ENCODE peak calls at places on chromosomes 16 and 17, in five cellular contexts. X is GM12878, B is HEK293T, L is H1, P is HepG2. Y is an unnamed sample.
A peak's percentile ranks its signal among the peaks of the same experiment; 100 is the strongest.

GRCh38 chr16:6165330-6165984 is 1067.9 kb upstream of the EEF2KMT start:
- DNase-seq in X (no peak), B (no peak), L (no peak), P (no peak), Y (no peak)

GRCh38 chr16:80691111-80691761 is 113.2 kb downstream of the CDYL2 start:
- DNase-seq in X (no peak), B (no peak), L (no peak), P (no peak), Y (no peak)

GRCh38 chr17:2883544-2884203 is 87.4 kb downstream of the RAP1GAP2 start:
- DNase-seq in X (no peak), B (no peak), L (no peak), P (peak; percentile 39), Y (no peak)

GRCh38 chr17:16283705-16284104 is 66.7 kb downstream of the PIGL start:
- DNase-seq in X (no peak), B (no peak), L (no peak), P (no peak), Y (no peak)

GRCh38 chr17:57612202-57613071 is 132.7 kb downstream of the CCDC182 start:
- DNase-seq in X (peak; percentile 38), B (peak; percentile 23), L (no peak), P (peak; percentile 27), Y (peak; percentile 40)

GRCh38 chr16:89326721-89327120 is 109.2 kb downstream of the ZNF778 start:
- DNase-seq in X (no peak), B (no peak), L (no peak), P (no peak), Y (no peak)

GRCh38 chr16:14650629-14651028 is 17.9 kb downstream of the BFAR start:
- DNase-seq in X (no peak), B (no peak), L (no peak), P (no peak), Y (no peak)

GRCh38 chr17:80124351-80124981 is 22.5 kb downstream of the EIF4A3 start:
- DNase-seq in X (no peak), B (peak; percentile 51), L (peak; percentile 71), P (peak; percentile 75), Y (peak; percentile 47)

GRCh38 chr16:83781-84615 is 6.0 kb downstream of the MPG start:
- DNase-seq in X (no peak), B (no peak), L (no peak), P (no peak), Y (no peak)

GRCh38 chr17:27533874-27534815 is 77.9 kb downstream of the KSR1 start:
- DNase-seq in X (no peak), B (no peak), L (no peak), P (no peak), Y (no peak)

GRCh38 chr16:55668337-55669281 is 12.8 kb downstream of the SLC6A2 start:
- DNase-seq in X (no peak), B (no peak), L (no peak), P (peak; percentile 33), Y (no peak)

GRCh38 chr16:56866955-56867830 is 2.2 kb downstream of the SLC12A3 start:
- DNase-seq in X (no peak), B (peak; percentile 60), L (peak; percentile 63), P (peak; percentile 70), Y (no peak)

GRCh38 chr16:31273676-31274075 is 13.9 kb downstream of the ITGAM start:
- DNase-seq in X (no peak), B (no peak), L (no peak), P (no peak), Y (no peak)

GRCh38 chr16:2032285-2033056 is 5.8 kb downstream of the NHERF2 start:
- DNase-seq in X (no peak), B (no peak), L (no peak), P (no peak), Y (no peak)

GRCh38 chr16:76222087-76222486 is 55.1 kb upstream of the CNTNAP4 start:
- DNase-seq in X (no peak), B (no peak), L (no peak), P (peak; percentile 14), Y (no peak)

GRCh38 chr16:17354121-17354750 is 116.5 kb downstream of the XYLT1 start:
- DNase-seq in X (no peak), B (no peak), L (no peak), P (no peak), Y (no peak)

GRCh38 chr16:10817963-10818941 is at the start of gene TVP23A:
- DNase-seq in X (no peak), B (no peak), L (peak; percentile 84), P (no peak), Y (peak; percentile 5)

GRCh38 chr17:71975998-71976649 is 144.7 kb upstream of the SOX9 start:
- DNase-seq in X (no peak), B (no peak), L (no peak), P (no peak), Y (no peak)

GRCh38 chr17:64694207-64694606 is 32.1 kb upstream of the SMURF2 start:
- DNase-seq in X (no peak), B (no peak), L (no peak), P (peak; percentile 98), Y (no peak)

GRCh38 chr17:65707780-65708179 is 146.3 kb upstream of the AXIN2 start:
- DNase-seq in X (no peak), B (no peak), L (no peak), P (no peak), Y (no peak)

GRCh38 chr16:27314161-27314723 is 468 bp downstream of the IL4R start:
- DNase-seq in X (no peak), B (peak; percentile 29), L (peak; percentile 72), P (peak; percentile 63), Y (no peak)

GRCh38 chr16:1379054-1379862 is 27.5 kb downstream of the GNPTG start:
- DNase-seq in X (no peak), B (peak; percentile 89), L (peak; percentile 88), P (peak; percentile 60), Y (peak; percentile 35)

GRCh38 chr17:49964539-49965521 is 4.2 kb upstream of the DLX4 start:
- DNase-seq in X (no peak), B (no peak), L (peak; percentile 76), P (no peak), Y (no peak)
- TF ChIP-seq SUZ12 in X (no peak), B (no peak), L (peak; percentile 86), P (no peak), Y (peak; percentile 93)

DNA sequence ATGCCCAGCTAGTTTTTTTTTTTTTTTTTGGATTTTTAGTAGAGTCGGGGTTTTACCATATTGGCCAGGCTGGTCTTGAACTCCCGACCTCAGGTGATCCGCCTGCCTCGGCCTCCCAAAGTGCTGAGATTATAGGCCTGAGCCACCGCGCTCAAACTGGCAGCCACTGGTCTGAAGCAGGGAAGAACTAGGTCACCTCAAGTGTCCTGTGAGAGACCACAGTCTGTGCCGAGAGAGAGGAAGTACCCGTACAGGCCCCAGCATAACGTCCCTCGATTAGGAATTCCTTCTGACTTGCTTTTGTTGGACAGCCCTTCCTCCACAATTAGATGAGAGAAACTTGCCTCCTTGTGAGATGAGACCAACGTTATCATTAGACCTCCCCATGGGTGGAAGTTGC is 13.7 kb upstream of the CD300E start:
- DNase-seq in X (no peak), B (no peak), L (no peak), P (no peak), Y (no peak)
- TF ChIP-seq SUZ12 in X (no peak), B (no peak), L (no peak), P (no peak), Y (no peak)

DNA sequence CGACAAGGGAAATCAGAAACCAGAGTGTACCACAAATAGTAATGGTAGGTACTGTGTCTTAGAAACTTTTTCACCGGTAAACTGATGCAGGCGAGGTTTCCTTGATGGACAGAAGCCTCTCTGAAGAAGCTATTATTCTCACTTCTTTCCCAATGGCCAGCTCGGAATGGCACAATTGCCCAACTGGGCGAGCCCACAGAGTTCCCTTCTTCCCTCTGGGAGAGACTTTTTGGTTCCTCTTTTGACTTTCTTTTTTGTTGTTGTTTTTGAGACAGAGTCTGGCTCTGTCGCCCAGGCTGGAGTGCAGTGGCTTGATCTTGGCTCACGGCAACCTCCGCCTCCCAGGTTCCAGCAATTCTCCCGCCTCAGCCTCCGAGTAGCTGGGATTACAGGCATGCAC is 16.9 kb downstream of the SLC43A2 start:
- DNase-seq in X (no peak), B (no peak), L (no peak), P (no peak), Y (no peak)
- TF ChIP-seq SUZ12 in X (no peak), B (no peak), L (no peak), P (no peak), Y (no peak)

DNA sequence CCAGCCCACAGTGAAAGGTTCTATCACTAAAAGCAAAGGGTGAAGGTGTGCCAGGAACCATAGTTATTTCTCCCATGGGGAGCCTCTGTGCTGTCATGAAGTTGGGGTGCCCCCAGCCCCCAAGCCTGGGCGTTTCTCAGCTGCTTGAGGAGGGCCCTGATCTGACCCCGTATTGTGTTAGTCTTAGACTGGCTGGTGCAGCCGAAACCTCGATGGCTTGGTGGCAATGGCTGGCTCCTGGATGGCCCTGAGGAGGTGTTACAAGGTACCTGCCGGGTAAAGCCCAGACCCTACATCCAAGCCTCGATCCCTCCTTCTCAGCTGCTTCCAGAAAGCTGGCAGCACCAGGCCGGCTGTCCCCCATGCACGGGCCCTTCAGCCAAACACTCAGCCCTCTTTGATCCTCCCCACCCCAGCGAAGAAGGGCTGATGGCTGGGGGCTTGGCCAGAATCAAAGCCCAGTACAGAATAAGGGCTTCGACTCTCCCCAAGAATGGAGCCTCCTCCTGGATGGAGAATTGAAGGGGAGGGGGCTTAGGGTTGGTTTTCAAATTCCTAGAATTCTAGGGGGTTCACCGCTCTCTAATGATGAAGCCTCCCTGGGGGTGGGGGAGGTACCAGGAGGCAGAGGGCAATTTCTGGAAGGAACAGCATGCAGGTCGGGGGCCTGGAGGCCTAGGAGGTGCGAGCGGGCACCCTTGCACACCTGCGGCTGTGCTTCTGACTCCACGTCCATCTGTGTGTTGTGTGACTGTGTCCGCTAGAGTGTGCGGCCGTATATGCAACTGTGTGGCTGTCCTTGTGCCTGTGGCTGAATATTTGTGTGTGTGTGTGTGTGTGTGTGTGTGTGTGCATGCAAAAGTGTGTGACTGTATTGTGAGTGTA is 23.7 kb downstream of the WFDC1 start:
- DNase-seq in X (no peak), B (no peak), L (no peak), P (no peak), Y (no peak)
- TF ChIP-seq SUZ12 in X (no peak), B (no peak), L (no peak), P (no peak), Y (no peak)

GRCh38 chr17:63420868-63421680 is 25.0 kb downstream of the CYB561 start:
- DNase-seq in X (no peak), B (no peak), L (no peak), P (no peak), Y (no peak)
- TF ChIP-seq SUZ12 in X (no peak), B (no peak), L (no peak), P (no peak), Y (no peak)

GRCh38 chr17:19955099-19955498 is 22.5 kb downstream of the AKAP10 start:
- DNase-seq in X (no peak), B (no peak), L (no peak), P (no peak), Y (no peak)

GRCh38 chr17:19958023-19958422 is 19.6 kb downstream of the AKAP10 start:
- DNase-seq in X (no peak), B (no peak), L (no peak), P (peak; percentile 31), Y (peak; percentile 73)
- TF ChIP-seq SUZ12 in X (no peak), B (no peak), L (no peak), P (no peak), Y (no peak)